ENCODE peak calls at places on chromosome 20, in four cellular contexts. One of them, this sample, is unnamed.

GRCh38 chr20:47316776-47317126 is 39.7 kb downstream of the ZMYND8 start:
- DNase-seq in H4: no peak
- DNase-seq in CD4-positive, alpha-beta T cell: no peak
- DNase-seq in breast epithelium: no peak
- DNase-seq in this sample: no peak

GRCh38 chr20:52104546-52105044 is 87.0 kb downstream of the ZFP64 start:
- DNase-seq in H4: no peak
- DNase-seq in breast epithelium: no peak
- DNase-seq in CD4-positive, alpha-beta T cell: no peak
- DNase-seq in this sample: no peak

GRCh38 chr20:1894951-1895673 is at the start of gene SIRPA:
- DNase-seq in CD4-positive, alpha-beta T cell: no peak
- DNase-seq in breast epithelium: no peak
- DNase-seq in H4: peak
- DNase-seq in this sample: peak

GRCh38 chr20:44187054-44187762 is at the start of gene JPH2:
- DNase-seq in H4: peak
- DNase-seq in breast epithelium: peak
- DNase-seq in CD4-positive, alpha-beta T cell: no peak
- DNase-seq in this sample: peak

GRCh38 chr20:35895476-35895875 is 58.8 kb downstream of the SCAND1 start:
- DNase-seq in H4: no peak
- DNase-seq in CD4-positive, alpha-beta T cell: no peak
- DNase-seq in breast epithelium: no peak
- DNase-seq in this sample: no peak

GRCh38 chr20:62500237-62500864 is 24.6 kb upstream of the GATA5 start:
- DNase-seq in breast epithelium: peak
- DNase-seq in H4: peak
- DNase-seq in CD4-positive, alpha-beta T cell: peak
- DNase-seq in this sample: peak

GRCh38 chr20:3781153-3781910 is at the start of gene SPEF1:
- DNase-seq in H4: peak
- DNase-seq in CD4-positive, alpha-beta T cell: no peak
- DNase-seq in breast epithelium: peak
- DNase-seq in this sample: peak

GRCh38 chr20:33645072-33645358 is 17.1 kb upstream of the C20orf144 start:
- DNase-seq in CD4-positive, alpha-beta T cell: no peak
- DNase-seq in breast epithelium: no peak
- DNase-seq in H4: no peak
- DNase-seq in this sample: no peak

GRCh38 chr20:48025661-48026060 is 240.4 kb upstream of the SULF2 start:
- DNase-seq in CD4-positive, alpha-beta T cell: no peak
- DNase-seq in breast epithelium: no peak
- DNase-seq in H4: peak
- DNase-seq in this sample: no peak